ENCODE peak calls at places on chromosomes 12 and 14, in seven cellular contexts. C, H, P, J, V, M and F are unnamed samples.

GRCh38 chr12:1847411-1847810 is 27.0 kb downstream of the LRTM2 start:
- DNase-seq in P (no peak), V (no peak), J (peak; percentile 31), M (no peak), C (no peak), H (no peak), F (no peak)

GRCh38 chr12:128840862-128841468 is 12.3 kb upstream of the GLT1D1 start:
- DNase-seq in C (no peak), V (peak; percentile 57), M (no peak), H (no peak), J (no peak), P (no peak), F (no peak)

GRCh38 chr12:111359231-111359913 is 9.5 kb downstream of the PHETA1 start:
- DNase-seq in M (no peak), J (no peak), C (no peak), P (no peak), V (no peak), H (no peak), F (no peak)

GRCh38 chr14:93792391-93792790 is 4.1 kb upstream of the PRIMA1 start:
- DNase-seq in M (no peak), V (no peak), C (no peak), P (no peak), H (peak; percentile 62), J (no peak), F (no peak)

GRCh38 chr12:124543591-124544310 is 23.7 kb downstream of the NCOR2 start:
- DNase-seq in J (no peak), P (no peak), C (peak; percentile 54), V (no peak), M (no peak), H (no peak), F (no peak)

GRCh38 chr12:47882796-47883546 is 21.8 kb downstream of the VDR start:
- DNase-seq in H (peak; percentile 38), P (no peak), M (no peak), V (peak; percentile 70), J (no peak), C (no peak), F (no peak)

GRCh38 chr12:2017724-2018337 is 13.6 kb upstream of the DCP1B start:
- DNase-seq in C (no peak), M (no peak), P (no peak), H (no peak), V (no peak), J (no peak), F (no peak)

GRCh38 chr12:27462151-27462694 is 15.7 kb downstream of the SMCO2 start:
- DNase-seq in V (no peak), P (no peak), M (no peak), H (no peak), C (peak; percentile 84), J (no peak), F (no peak)

GRCh38 chr12:52324068-52324444 is 2.9 kb upstream of the KRT83 start:
- DNase-seq in H (no peak), P (no peak), V (no peak), J (peak; percentile 47), C (no peak), M (no peak), F (no peak)

GRCh38 chr12:13196302-13196921 is at the start of gene EMP1:
- DNase-seq in M (no peak), H (peak; percentile 100), C (peak; percentile 100), P (no peak), J (peak; percentile 96), V (peak; percentile 23), F (peak; percentile 98)

GRCh38 chr12:55933158-55933798 is 2.3 kb downstream of the DGKA start:
- DNase-seq in H (peak; percentile 96), M (no peak), J (no peak), C (no peak), V (no peak), P (no peak), F (no peak)

GRCh38 chr14:72646861-72647528 is 246.9 kb downstream of the DPF3 start:
- DNase-seq in H (no peak), C (peak; percentile 52), J (no peak), P (no peak), V (no peak), M (no peak), F (no peak)

GRCh38 chr12:80154261-80154660 is 54.9 kb downstream of the OTOGL start:
- DNase-seq in J (no peak), P (no peak), H (peak; percentile 73), C (peak; percentile 60), V (peak; percentile 6), M (no peak), F (no peak)

GRCh38 chr12:88298761-88299242 is 156.7 kb downstream of the TMTC3 start:
- DNase-seq in H (peak; percentile 97), J (no peak), M (no peak), V (peak; percentile 4), C (peak; percentile 82), P (no peak), F (no peak)

GRCh38 chr14:103207038-103207403 is 83.8 kb downstream of the TNFAIP2 start:
- DNase-seq in P (no peak), C (no peak), J (peak; percentile 89), H (no peak), V (no peak), M (no peak), F (no peak)

GRCh38 chr14:67784244-67784823 is 32.1 kb downstream of the ZFYVE26 start:
- DNase-seq in M (no peak), C (no peak), H (no peak), P (no peak), J (no peak), V (no peak), F (no peak)

GRCh38 chr14:60665178-60665555 is 15.9 kb upstream of the SIX1 start:
- DNase-seq in M (no peak), J (no peak), V (no peak), C (no peak), H (no peak), P (no peak), F (no peak)

GRCh38 chr12:89353188-89353822 is 1.0 kb upstream of the DUSP6 start:
- DNase-seq in J (peak; percentile 84), P (peak; percentile 88), V (peak; percentile 48), M (peak; percentile 80), H (no peak), C (peak; percentile 77), F (no peak)

GRCh38 chr12:109612975-109613502 is 39.4 kb downstream of the MVK start:
- DNase-seq in H (peak; percentile 21), C (peak; percentile 41), V (no peak), P (no peak), J (no peak), M (no peak), F (no peak)

GRCh38 chr12:591167-591570 is 72.1 kb downstream of the NINJ2 start:
- DNase-seq in J (peak; percentile 66), M (no peak), H (no peak), V (no peak), C (no peak), P (no peak), F (no peak)

GRCh38 chr14:100736269-100737180 is 9.8 kb downstream of the DLK1 start:
- DNase-seq in H (no peak), V (no peak), J (peak; percentile 50), P (no peak), M (no peak), C (no peak), F (no peak)

GRCh38 chr12:121115530-121115929 is 17.1 kb upstream of the P2RX7 start:
- DNase-seq in J (no peak), P (no peak), C (no peak), M (no peak), V (no peak), H (no peak), F (no peak)

GRCh38 chr12:110199360-110200123 is 75.4 kb downstream of the IFT81 start:
- DNase-seq in C (peak; percentile 94), J (no peak), P (no peak), V (peak; percentile 3), M (peak; percentile 5), H (peak; percentile 10), F (no peak)

GRCh38 chr12:123055281-123055766 is 74.8 kb downstream of the ARL6IP4 start:
- DNase-seq in M (no peak), C (peak; percentile 13), J (no peak), P (no peak), V (no peak), H (no peak), F (no peak)

GRCh38 chr14:31717294-31718085 is 156.3 kb downstream of the NUBPL start:
- DNase-seq in V (no peak), H (peak; percentile 35), C (peak; percentile 33), J (no peak), M (no peak), P (no peak), F (no peak)

GRCh38 chr12:124381454-124382207 is 86.7 kb downstream of the RFLNA start:
- DNase-seq in H (peak; percentile 28), J (peak; percentile 98), P (no peak), C (peak; percentile 87), V (no peak), M (no peak), F (peak; percentile 97)

GRCh38 chr14:53953002-53953827 is 3.4 kb downstream of the BMP4 start:
- DNase-seq in P (peak; percentile 88), V (peak; percentile 33), M (peak; percentile 65), H (peak; percentile 52), C (peak; percentile 52), J (peak; percentile 94), F (no peak)

GRCh38 chr12:103833891-103834290 is 7.1 kb downstream of the NT5DC3 start:
- DNase-seq in V (no peak), C (no peak), J (no peak), M (no peak), P (no peak), H (no peak), F (no peak)
- TF ChIP-seq CTCF in V (no peak), C (peak; percentile 7), J (no peak), M (no peak), P (no peak), H (no peak), F (no peak)

GRCh38 chr12:15971211-15971610 is 60.1 kb downstream of the DERA start:
- DNase-seq in H (no peak), C (no peak), P (no peak), V (no peak), J (no peak), M (no peak), F (no peak)
- TF ChIP-seq CTCF in H (no peak), C (no peak), P (no peak), V (no peak), J (no peak), M (no peak), F (no peak)

DNA sequence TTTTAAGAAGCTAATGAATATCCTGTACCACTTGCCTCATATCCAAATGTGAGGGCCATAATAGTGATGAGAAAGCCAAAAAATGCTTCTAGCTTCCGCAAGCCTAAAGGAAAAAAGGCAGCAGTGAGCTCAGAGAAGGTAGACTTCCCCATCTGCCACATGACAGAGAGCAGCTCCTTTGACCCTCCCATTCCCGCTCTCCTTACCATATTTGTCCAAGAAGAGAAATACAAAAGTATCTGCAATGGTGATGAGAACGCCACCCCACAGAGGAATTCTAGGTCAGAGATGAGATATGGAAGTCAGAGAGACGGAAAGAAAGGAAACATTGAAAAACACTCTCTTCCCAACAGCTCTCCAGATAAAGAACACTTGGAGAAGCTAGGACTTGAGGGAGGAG is 27.0 kb downstream of the SLC11A2 start:
- DNase-seq in V (no peak), P (no peak), J (no peak), C (no peak), M (no peak), H (no peak), F (no peak)
- TF ChIP-seq CTCF in V (no peak), P (no peak), J (no peak), C (no peak), M (no peak), H (no peak), F (no peak)

GRCh38 chr12:40376533-40377267 is 151.9 kb downstream of the LRRK2 start:
- DNase-seq in P (no peak), M (no peak), H (no peak), V (peak; percentile 9), J (no peak), C (no peak), F (no peak)

GRCh38 chr12:40378721-40379120 is 153.9 kb downstream of the LRRK2 start:
- DNase-seq in J (no peak), V (no peak), C (no peak), H (no peak), M (no peak), P (no peak), F (no peak)

GRCh38 chr12:40375076-40375475 is 150.3 kb downstream of the LRRK2 start:
- DNase-seq in V (no peak), M (no peak), H (peak; percentile 12), C (peak; percentile 14), J (no peak), P (no peak), F (no peak)
- TF ChIP-seq CTCF in V (peak; percentile 43), M (peak; percentile 43), H (peak; percentile 21), C (peak; percentile 43), J (no peak), P (peak; percentile 52), F (no peak)